ENCODE peak calls at places on chromosomes 7 and 10, in five cellular contexts. K, X, Z, J and L are unnamed samples.

GRCh38 chr7:112989531-112989930 is 97.1 kb downstream of the GPR85 start:
- DNase-seq in K (peak; percentile 29), X (no peak), Z (no peak), J (no peak), L (no peak)

GRCh38 chr7:1918063-1918645 is 248.1 kb downstream of the ELFN1 start:
- DNase-seq in K (no peak), X (no peak), Z (no peak), J (no peak), L (no peak)

GRCh38 chr7:130926021-130926691 is 192.1 kb upstream of the KLF14 start:
- DNase-seq in K (no peak), X (no peak), Z (no peak), J (no peak), L (no peak)

GRCh38 chr10:102400061-102400460 is 4.6 kb downstream of the NFKB2 start:
- DNase-seq in K (no peak), X (no peak), Z (no peak), J (no peak), L (no peak)

GRCh38 chr7:38584443-38585210 is 46.5 kb downstream of the AMPH start:
- DNase-seq in K (peak; percentile 73), X (no peak), Z (no peak), J (peak; percentile 49), L (no peak)

GRCh38 chr10:8042032-8042863 is 12.2 kb upstream of the GATA3 start:
- DNase-seq in K (no peak), X (no peak), Z (no peak), J (no peak), L (no peak)

GRCh38 chr7:18680576-18680975 is 185.0 kb downstream of the HDAC9 start:
- DNase-seq in K (no peak), X (no peak), Z (no peak), J (no peak), L (no peak)

GRCh38 chr7:16268821-16269768 is 152.2 kb downstream of the CRPPA start:
- DNase-seq in K (peak; percentile 40), X (peak; percentile 99), Z (no peak), J (no peak), L (peak; percentile 66)

GRCh38 chr7:64371116-64371515 is 57.4 kb downstream of the ZNF736 start:
- DNase-seq in K (no peak), X (no peak), Z (no peak), J (no peak), L (no peak)

GRCh38 chr10:114073787-114074186 is 30.1 kb downstream of the ADRB1 start:
- DNase-seq in K (no peak), X (no peak), Z (no peak), J (no peak), L (no peak)

GRCh38 chr10:44033008-44033407 is 351.9 kb downstream of the CXCL12 start:
- DNase-seq in K (peak; percentile 41), X (no peak), Z (no peak), J (no peak), L (no peak)

GRCh38 chr10:4270116-4270515 is 485.1 kb upstream of the KLF6 start:
- DNase-seq in K (peak; percentile 58), X (no peak), Z (no peak), J (peak; percentile 15), L (peak; percentile 81)

GRCh38 chr10:125629758-125630376 is 53.1 kb downstream of the TEX36 start:
- DNase-seq in K (peak; percentile 27), X (no peak), Z (no peak), J (peak; percentile 9), L (peak; percentile 10)

GRCh38 chr7:981793-982510 is 1.0 kb upstream of the CYP2W1 start:
- DNase-seq in K (no peak), X (peak; percentile 88), Z (no peak), J (no peak), L (no peak)

GRCh38 chr7:158022601-158023000 is 565.0 kb downstream of the PTPRN2 start:
- DNase-seq in K (no peak), X (no peak), Z (no peak), J (no peak), L (no peak)

GRCh38 chr7:145655666-145656065 is 460.9 kb upstream of the CNTNAP2 start:
- DNase-seq in K (no peak), X (no peak), Z (no peak), J (no peak), L (no peak)

GRCh38 chr7:130959743-130960207 is 225.8 kb upstream of the KLF14 start:
- DNase-seq in K (peak; percentile 88), X (peak; percentile 45), Z (no peak), J (no peak), L (peak; percentile 88)

GRCh38 chr7:27180431-27181175 is 4.4 kb downstream of the HOXA11 start:
- DNase-seq in K (no peak), X (no peak), Z (no peak), J (no peak), L (no peak)

GRCh38 chr7:81482600-81483186 is 287.2 kb downstream of the HGF start:
- DNase-seq in K (peak; percentile 50), X (peak; percentile 20), Z (no peak), J (no peak), L (peak; percentile 35)

GRCh38 chr7:47485640-47486435 is 96.1 kb downstream of the TNS3 start:
- DNase-seq in K (no peak), X (no peak), Z (no peak), J (no peak), L (peak; percentile 50)

GRCh38 chr10:5948999-5949759 is 28.2 kb downstream of the IL15RA start:
- DNase-seq in K (peak; percentile 64), X (no peak), Z (no peak), J (peak; percentile 36), L (peak; percentile 57)

GRCh38 chr10:88999629-89000028 is 9.0 kb downstream of the FAS start:
- DNase-seq in K (no peak), X (no peak), Z (no peak), J (no peak), L (no peak)

GRCh38 chr7:110204527-110204926 is 886.4 kb upstream of the LRRN3 start:
- DNase-seq in K (no peak), X (no peak), Z (no peak), J (no peak), L (peak; percentile 11)

GRCh38 chr7:36910401-36910800 is 186.1 kb upstream of the AOAH start:
- DNase-seq in K (no peak), X (no peak), Z (no peak), J (no peak), L (no peak)

GRCh38 chr10:110872145-110872983 is 636 bp downstream of the PDCD4 start:
- DNase-seq in K (peak; percentile 84), X (peak; percentile 83), Z (no peak), J (peak; percentile 22), L (peak; percentile 94)

GRCh38 chr10:29736325-29737208 is 101.8 kb upstream of the SVIL start:
- DNase-seq in K (peak; percentile 58), X (no peak), Z (no peak), J (peak; percentile 89), L (peak; percentile 72)

GRCh38 chr7:1677206-1678069 is 7.4 kb downstream of the ELFN1 start:
- DNase-seq in K (no peak), X (no peak), Z (no peak), J (no peak), L (no peak)

GRCh38 chr7:81672872-81673271 is 97.0 kb downstream of the HGF start:
- DNase-seq in K (no peak), X (no peak), Z (no peak), J (no peak), L (no peak)

GRCh38 chr7:79050592-79050991 is 402.9 kb downstream of the MAGI2 start:
- DNase-seq in K (peak; percentile 78), X (no peak), Z (no peak), J (no peak), L (peak; percentile 26)

GRCh38 chr7:137097111-137097510 is 228.7 kb downstream of the CHRM2 start:
- DNase-seq in K (peak; percentile 65), X (no peak), Z (no peak), J (no peak), L (no peak)

GRCh38 chr10:118106426-118106825 is 59.7 kb upstream of the RAB11FIP2 start:
- DNase-seq in K (peak; percentile 32), X (no peak), Z (no peak), J (no peak), L (peak; percentile 11)

GRCh38 chr10:80407836-80408197 is 534 bp upstream of the PRXL2A start:
- DNase-seq in K (no peak), X (no peak), Z (no peak), J (no peak), L (peak; percentile 49)